ENCODE peak calls at places on chromosomes 16 and 17, in four cellular contexts. Z is COR-L47, V is GF-D8, J is ELF-1. H is an unnamed sample.

GRCh38 chr17:73924488-73925186 is 278.8 kb upstream of the RPL38 start:
- DNase-seq in Z (no peak), V (no peak), J (no peak), H (no peak)

GRCh38 chr17:7296189-7296861 is 1.9 kb upstream of the YBX2 start:
- DNase-seq in J (peak), Z (peak), V (peak), H (peak)

GRCh38 chr17:72139213-72139612 is 18.4 kb downstream of the SOX9 start:
- DNase-seq in V (no peak), Z (no peak), J (no peak), H (peak)

GRCh38 chr17:29524692-29525091 is 42.1 kb downstream of the ABHD15 start:
- DNase-seq in V (no peak), Z (no peak), J (no peak), H (no peak)

GRCh38 chr17:62860962-62861873 is 53.1 kb upstream of the MARCHF10 start:
- DNase-seq in J (peak), Z (no peak), V (no peak), H (no peak)

GRCh38 chr17:45949755-45950320 is 49.2 kb upstream of the STH start:
- DNase-seq in Z (no peak), J (no peak), V (no peak), H (no peak)

GRCh38 chr17:80968602-80969029 is 23.0 kb upstream of the CHMP6 start:
- DNase-seq in J (no peak), V (no peak), Z (peak), H (no peak)

GRCh38 chr17:210402-210801 is 29.0 kb upstream of the DOC2B start:
- DNase-seq in Z (no peak), V (no peak), J (no peak), H (no peak)

GRCh38 chr16:35562471-35562870 is 2103.1 kb downstream of the TP53TG3F start:
- DNase-seq in Z (no peak), J (no peak), V (no peak), H (no peak)

GRCh38 chr16:77896357-77896972 is 108.1 kb downstream of the VAT1L start:
- DNase-seq in Z (no peak), J (no peak), V (no peak), H (no peak)

GRCh38 chr16:71293921-71294320 is 4.7 kb upstream of the CMTR2 start:
- DNase-seq in J (no peak), Z (no peak), V (no peak), H (no peak)

GRCh38 chr16:4414187-4414909 is 2.0 kb downstream of the CORO7 start:
- DNase-seq in J (no peak), Z (peak), V (no peak), H (no peak)

GRCh38 chr16:72763927-72764628 is 283.9 kb downstream of the ZFHX3 start:
- DNase-seq in V (no peak), J (no peak), Z (no peak), H (no peak)

GRCh38 chr17:44464037-44464436 is 39.2 kb downstream of the GPATCH8 start:
- DNase-seq in J (no peak), Z (no peak), V (no peak), H (no peak)

GRCh38 chr17:75872434-75873351 is 5.7 kb downstream of the TRIM47 start:
- DNase-seq in V (no peak), Z (peak), J (peak), H (no peak)

GRCh38 chr16:1972490-1972877 is 631 bp downstream of the TBL3 start:
- DNase-seq in Z (no peak), J (peak), V (no peak), H (no peak)

GRCh38 chr17:39018267-39019134 is 51.3 kb upstream of the FBXO47 start:
- DNase-seq in J (peak), Z (no peak), V (peak), H (no peak)

GRCh38 chr16:23420011-23420410 is 33.0 kb downstream of the COG7 start:
- DNase-seq in Z (no peak), J (no peak), V (no peak), H (no peak)

GRCh38 chr17:7024402-7024785 is 1.5 kb downstream of the BCL6B start:
- DNase-seq in V (no peak), J (no peak), Z (no peak), H (no peak)

GRCh38 chr16:67055712-67056487 is 27.0 kb downstream of the CBFB start:
- DNase-seq in Z (no peak), J (no peak), V (no peak), H (no peak)

GRCh38 chr16:78483124-78483992 is 383.9 kb downstream of the WWOX start:
- DNase-seq in Z (no peak), V (no peak), J (no peak), H (no peak)

GRCh38 chr17:74513987-74514631 is 17.2 kb downstream of the CD300LB start:
- DNase-seq in Z (no peak), V (peak), J (peak), H (no peak)

GRCh38 chr17:78240012-78240655 is 8.7 kb downstream of the TMEM235 start:
- DNase-seq in Z (no peak), V (no peak), J (no peak), H (no peak)

GRCh38 chr16:19912445-19913305 is 28.0 kb upstream of the GPRC5B start:
- DNase-seq in Z (no peak), V (no peak), J (no peak), H (no peak)

GRCh38 chr17:50636804-50637195 is 2.1 kb downstream of the ABCC3 start:
- DNase-seq in V (no peak), J (no peak), Z (no peak), H (no peak)

GRCh38 chr16:66534376-66534799 is 15.5 kb downstream of the TK2 start:
- DNase-seq in Z (no peak), V (no peak), J (no peak), H (no peak)

GRCh38 chr17:62724398-62725146 is 83.5 kb downstream of the MARCHF10 start:
- DNase-seq in V (no peak), J (no peak), Z (no peak), H (no peak)

GRCh38 chr16:81004646-81005353 is 1.9 kb downstream of the CMC2 start:
- DNase-seq in J (peak), V (peak), Z (peak), H (peak)

GRCh38 chr17:42378597-42379594 is 9.3 kb downstream of the STAT3 start:
- DNase-seq in J (no peak), V (no peak), Z (peak), H (peak)

GRCh38 chr17:44095647-44096496 is 25.3 kb downstream of the G6PC3 start:
- DNase-seq in Z (peak), V (peak), J (peak), H (peak)